ENCODE peak calls at places on chromosomes 13 and 19, in seven cellular contexts. R is activated naive CD8-positive, alpha-beta T cell treated with anti-CD3 and anti-CD28 coated beads, Interleukin-2, amount 50 U/mL, for 24 hours; P is Jurkat, Clone E6-1; N is aorta; D is cardiac fibroblast; Q is GM04504; U is amniotic epithelial cell. S is an unnamed sample.

GRCh38 chr13:110681868-110682550 is 23.9 kb downstream of the CARS2 start:
- DNase-seq in R (no peak), P (no peak), N (no peak), D (no peak), Q (no peak), U (no peak), S (no peak)

GRCh38 chr13:41222259-41222852 is 28.0 kb upstream of the KBTBD7 start:
- DNase-seq in R (peak), P (peak), N (no peak), D (peak), Q (no peak), U (peak), S (peak)

GRCh38 chr13:60520902-60521563 is 124.0 kb downstream of the TDRD3 start:
- DNase-seq in R (no peak), P (no peak), N (no peak), D (no peak), Q (no peak), U (no peak), S (no peak)

GRCh38 chr13:25214371-25215252 is 42.5 kb upstream of the AMER2 start:
- DNase-seq in R (no peak), P (no peak), N (no peak), D (peak), Q (no peak), U (peak), S (peak)

GRCh38 chr19:45443462-45444317 is 20.0 kb upstream of the ERCC1 start:
- DNase-seq in R (peak), P (no peak), N (peak), D (peak), Q (peak), U (peak), S (peak)

GRCh38 chr13:41049480-41049879 is 11.8 kb upstream of the WBP4 start:
- DNase-seq in R (no peak), P (no peak), N (no peak), D (peak), Q (no peak), U (no peak), S (no peak)

GRCh38 chr19:6059396-6059947 is 50.8 kb downstream of the RFX2 start:
- DNase-seq in R (no peak), P (no peak), N (no peak), D (no peak), Q (no peak), U (no peak), S (no peak)

GRCh38 chr13:25181597-25181996 is 9.5 kb upstream of the AMER2 start:
- DNase-seq in R (no peak), P (no peak), N (no peak), D (no peak), Q (no peak), U (no peak), S (no peak)

GRCh38 chr19:42122691-42123607 is 9.3 kb downstream of the POU2F2 start:
- DNase-seq in R (peak), P (no peak), N (no peak), D (peak), Q (no peak), U (no peak), S (no peak)

GRCh38 chr19:3671680-3672574 is 28.3 kb downstream of the PIP5K1C start:
- DNase-seq in R (peak), P (no peak), N (no peak), D (peak), Q (no peak), U (peak), S (no peak)

GRCh38 chr13:112968380-112968909 is 569 bp upstream of the MCF2L start:
- DNase-seq in R (peak), P (no peak), N (peak), D (no peak), Q (no peak), U (no peak), S (no peak)

GRCh38 chr19:3041756-3042517 is 12.9 kb upstream of the TLE2 start:
- DNase-seq in R (no peak), P (no peak), N (no peak), D (no peak), Q (no peak), U (no peak), S (no peak)

GRCh38 chr13:80201686-80202085 is 139.2 kb downstream of the SPRY2 start:
- DNase-seq in R (no peak), P (no peak), N (no peak), D (no peak), Q (no peak), U (no peak), S (no peak)

GRCh38 chr13:51763486-51763885 is 40.5 kb downstream of the DHRS12 start:
- DNase-seq in R (no peak), P (no peak), N (no peak), D (no peak), Q (no peak), U (no peak), S (no peak)

GRCh38 chr13:51221674-51222509 is at the start of gene FAM124A:
- DNase-seq in R (peak), P (peak), N (peak), D (no peak), Q (no peak), U (peak), S (peak)

GRCh38 chr19:14435320-14436050 is 2.4 kb downstream of the PKN1 start:
- DNase-seq in R (no peak), P (no peak), N (no peak), D (no peak), Q (no peak), U (no peak), S (no peak)

GRCh38 chr13:27425151-27425917 is 915 bp downstream of the GTF3A start:
- DNase-seq in R (peak), P (no peak), N (no peak), D (peak), Q (no peak), U (no peak), S (no peak)

GRCh38 chr19:38737297-38737865 is 6.9 kb downstream of the CAPN12 start:
- DNase-seq in R (no peak), P (no peak), N (no peak), D (no peak), Q (no peak), U (no peak), S (no peak)

GRCh38 chr19:48253999-48254398 is 1.7 kb downstream of the CARD8 start:
- DNase-seq in R (no peak), P (no peak), N (no peak), D (no peak), Q (no peak), U (no peak), S (no peak)

GRCh38 chr19:30710721-30711120 is 338.5 kb downstream of the ZNF536 start:
- DNase-seq in R (no peak), P (no peak), N (no peak), D (no peak), Q (no peak), U (no peak), S (no peak)

GRCh38 chr13:110261166-110262081 is 45.5 kb downstream of the COL4A1 start:
- DNase-seq in R (no peak), P (no peak), N (no peak), D (no peak), Q (no peak), U (no peak), S (peak)

GRCh38 chr19:3690551-3691371 is 9.5 kb downstream of the PIP5K1C start:
- DNase-seq in R (peak), P (peak), N (no peak), D (no peak), Q (no peak), U (no peak), S (no peak)

GRCh38 chr13:85137516-85137915 is 661.7 kb downstream of the SLITRK6 start:
- DNase-seq in R (no peak), P (no peak), N (no peak), D (no peak), Q (no peak), U (no peak), S (no peak)

GRCh38 chr19:18073197-18073596 is 13.5 kb downstream of the IL12RB1 start:
- DNase-seq in R (no peak), P (peak), N (no peak), D (no peak), Q (no peak), U (no peak), S (no peak)

GRCh38 chr19:3792114-3792513 is 5.9 kb upstream of the MATK start:
- DNase-seq in R (no peak), P (no peak), N (no peak), D (no peak), Q (no peak), U (no peak), S (no peak)

GRCh38 chr19:5628470-5628869 is 5.6 kb downstream of the SAFB start:
- DNase-seq in R (no peak), P (no peak), N (no peak), D (peak), Q (no peak), U (peak), S (no peak)

GRCh38 chr13:75482070-75482819 is at the start of gene TBC1D4:
- DNase-seq in R (peak), P (peak), N (peak), D (peak), Q (peak), U (peak), S (peak)

GRCh38 chr19:7348587-7349230 is at the start of gene ARHGEF18:
- DNase-seq in R (peak), P (peak), N (peak), D (no peak), Q (no peak), U (no peak), S (no peak)

GRCh38 chr19:52007436-52007804 is 591 bp downstream of the ZNF615 start:
- DNase-seq in R (peak), P (no peak), N (no peak), D (peak), Q (no peak), U (no peak), S (peak)

S was measured in Caki2.